ENCODE peak calls at places on chromosome 22, in four cellular contexts. O is GM12878, H is H1, W is K562. F is an unnamed sample.

GRCh38 chr22:38203855-38204497 is 2.2 kb downstream of the MAFF start:
- DNase-seq in H (no peak), W (no peak), O (no peak), F (no peak)

GRCh38 chr22:39177456-39177775 is 24.9 kb upstream of the CBX7 start:
- DNase-seq in H (no peak), O (no peak), W (no peak), F (no peak)

GRCh38 chr22:21657361-21658118 is 8.3 kb upstream of the PPIL2 start:
- DNase-seq in W (peak; percentile 100), H (no peak), O (peak; percentile 39), F (peak; percentile 70)

GRCh38 chr22:36911887-36912661 is 1.4 kb upstream of the CSF2RB start:
- DNase-seq in H (no peak), W (no peak), O (no peak), F (no peak)

GRCh38 chr22:17779286-17780115 is 5.2 kb upstream of the BID start:
- DNase-seq in H (no peak), W (peak; percentile 50), O (peak; percentile 83), F (no peak)

GRCh38 chr22:37430941-37431340 is 3.7 kb upstream of the ELFN2 start:
- DNase-seq in H (no peak), W (no peak), O (no peak), F (no peak)

GRCh38 chr22:27686534-27686933 is 115.0 kb downstream of the MN1 start:
- DNase-seq in W (no peak), H (no peak), O (no peak), F (peak; percentile 39)

GRCh38 chr22:36833073-36833472 is 16.2 kb upstream of the PVALB start:
- DNase-seq in H (no peak), O (peak; percentile 20), W (no peak), F (no peak)

GRCh38 chr22:32745251-32745995 is 56.1 kb upstream of the TIMP3 start:
- DNase-seq in H (peak; percentile 27), W (no peak), O (no peak), F (no peak)

GRCh38 chr22:25700996-25701815 is 40.8 kb upstream of the MYO18B start:
- DNase-seq in H (no peak), W (no peak), O (no peak), F (no peak)

GRCh38 chr22:17120281-17120680 is 879 bp downstream of the TMEM121B start:
- DNase-seq in O (no peak), W (peak; percentile 82), H (peak; percentile 46), F (no peak)

GRCh38 chr22:31753005-31753633 is 700 bp upstream of the DEPDC5 start:
- DNase-seq in W (peak; percentile 45), H (no peak), O (no peak), F (peak; percentile 87)

GRCh38 chr22:41561335-41561734 is 525 bp downstream of the CSDC2 start:
- DNase-seq in W (no peak), H (no peak), O (no peak), F (no peak)

GRCh38 chr22:30906411-30906810 is 62.2 kb downstream of the MORC2 start:
- DNase-seq in O (no peak), H (no peak), W (no peak), F (no peak)

GRCh38 chr22:35367331-35367886 is 13.5 kb upstream of the HMOX1 start:
- DNase-seq in W (no peak), O (peak; percentile 65), H (no peak), F (no peak)

GRCh38 chr22:18156878-18157713 is 7.1 kb downstream of the USP18 start:
- DNase-seq in W (peak; percentile 65), H (peak; percentile 54), O (no peak), F (peak; percentile 64)

GRCh38 chr22:39238561-39238960 is 6.2 kb downstream of the PDGFB start:
- DNase-seq in O (no peak), W (no peak), H (no peak), F (no peak)

GRCh38 chr22:36252754-36253522 is at the start of gene APOL1:
- DNase-seq in O (peak; percentile 62), W (peak; percentile 23), H (no peak), F (peak; percentile 63)

GRCh38 chr22:35971418-35972119 is 57.1 kb downstream of the RBFOX2 start:
- DNase-seq in H (no peak), O (no peak), W (no peak), F (peak; percentile 58)

GRCh38 chr22:36419177-36419911 is 31.6 kb upstream of the MYH9 start:
- DNase-seq in H (no peak), W (peak; percentile 55), O (no peak), F (peak; percentile 100)

GRCh38 chr22:44729391-44730012 is 22.9 kb upstream of the ARHGAP8 start:
- DNase-seq in O (no peak), W (no peak), H (no peak), F (no peak)

GRCh38 chr22:30858976-30859713 is 109.4 kb downstream of the MORC2 start:
- DNase-seq in O (no peak), H (no peak), W (peak; percentile 1), F (no peak)

GRCh38 chr22:21760640-21761039 is 25.0 kb upstream of the YPEL1 start:
- DNase-seq in H (no peak), O (no peak), W (peak; percentile 73), F (no peak)

GRCh38 chr22:31944700-31945477 is 554 bp downstream of the YWHAH start:
- DNase-seq in O (no peak), H (no peak), W (peak; percentile 78), F (no peak)

GRCh38 chr22:48488149-48488551 is 1339.5 kb downstream of the BRD1 start:
- DNase-seq in H (no peak), W (no peak), O (no peak), F (no peak)

GRCh38 chr22:26479792-26480610 is 3.6 kb downstream of the HPS4 start:
- DNase-seq in W (no peak), H (no peak), O (no peak), F (peak; percentile 82)

GRCh38 chr22:31818481-31819392 is 64.9 kb downstream of the DEPDC5 start:
- DNase-seq in H (no peak), O (no peak), W (no peak), F (no peak)

GRCh38 chr22:20957118-20957690 is 9.9 kb upstream of the AIFM3 start:
- DNase-seq in O (no peak), W (no peak), H (no peak), F (no peak)

GRCh38 chr22:22154068-22154467 is 90.5 kb upstream of the VPREB1 start:
- DNase-seq in W (no peak), O (no peak), H (no peak), F (no peak)

GRCh38 chr22:30575011-30575671 is 676 bp upstream of the GAL3ST1 start:
- DNase-seq in O (no peak), W (no peak), H (no peak), F (no peak)

GRCh38 chr22:23521442-23522113 is 58.5 kb downstream of the IGLL1 start:
- DNase-seq in W (peak; percentile 93), O (peak; percentile 11), H (peak; percentile 44), F (peak; percentile 97)

GRCh38 chr22:41787331-41787730 is 13.1 kb upstream of the CCDC134 start:
- DNase-seq in O (no peak), W (no peak), H (no peak), F (no peak)

GRCh38 chr22:20777420-20778177 is 3.7 kb downstream of the SERPIND1 start:
- DNase-seq in H (no peak), O (no peak), W (peak; percentile 97), F (peak; percentile 99)

GRCh38 chr22:23409976-23410375 is 170.1 kb downstream of the IGLL1 start:
- DNase-seq in W (no peak), H (no peak), O (no peak), F (no peak)

GRCh38 chr22:36277482-36278291 is 24.8 kb downstream of the APOL1 start:
- DNase-seq in O (no peak), H (peak; percentile 56), W (peak; percentile 66), F (peak; percentile 61)

GRCh38 chr22:30947163-30947820 is 21.3 kb downstream of the MORC2 start:
- DNase-seq in W (no peak), O (no peak), H (no peak), F (no peak)

GRCh38 chr22:40385041-40385782 is 14.8 kb downstream of the SGSM3 start:
- DNase-seq in H (no peak), W (no peak), O (no peak), F (no peak)

GRCh38 chr22:40391417-40391816 is 21.0 kb downstream of the SGSM3 start:
- DNase-seq in W (no peak), O (no peak), H (no peak), F (no peak)

GRCh38 chr22:40383905-40384304 is 13.5 kb downstream of the SGSM3 start:
- DNase-seq in O (no peak), H (no peak), W (no peak), F (no peak)

GRCh38 chr22:40388231-40388630 is 17.8 kb downstream of the SGSM3 start:
- DNase-seq in W (no peak), H (no peak), O (no peak), F (no peak)

DNA sequence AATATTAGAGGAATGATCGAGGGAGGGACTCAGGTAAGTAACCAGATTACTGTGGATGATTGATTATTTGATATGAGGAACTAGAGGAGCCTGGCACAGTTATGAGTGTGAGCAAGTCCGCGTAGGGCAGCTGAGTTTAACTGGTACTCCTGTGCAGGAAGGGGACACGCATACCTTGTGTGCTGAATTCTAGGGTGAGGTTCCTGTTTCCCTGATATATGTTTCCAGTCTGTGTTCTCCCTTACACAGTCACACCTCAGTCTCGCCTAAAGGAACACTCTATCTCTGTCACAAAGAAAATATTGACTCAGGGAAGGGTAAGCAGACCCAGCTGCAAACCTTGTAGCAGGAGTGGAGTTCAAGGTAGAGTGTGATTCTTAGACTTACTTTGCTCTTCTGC is 17.4 kb downstream of the SGSM3 start:
- DNase-seq in O (no peak), W (no peak), H (no peak), F (peak; percentile 55)
- TF ChIP-seq CREB1 in O (no peak), W (no peak), H (no peak), F (no peak)

GRCh38 chr22:43600265-43600664 is 188.5 kb downstream of the MPPED1 start:
- DNase-seq in O (no peak), W (no peak), H (no peak), F (no peak)
- TF ChIP-seq SRF in O (no peak), W (no peak), H (no peak), F (no peak)

GRCh38 chr22:19756288-19757128 is 4.1 kb upstream of the TBX1 start:
- DNase-seq in H (no peak), W (peak; percentile 99), O (no peak), F (peak; percentile 35)
- TF ChIP-seq HDAC2 in H (no peak), W (peak; percentile 75), O (no peak), F (no peak)

GRCh38 chr22:45735273-45735672 is 63.6 kb downstream of the ATXN10 start:
- DNase-seq in O (no peak), W (no peak), H (no peak), F (no peak)

GRCh38 chr22:45731798-45732495 is 60.3 kb downstream of the ATXN10 start:
- DNase-seq in H (no peak), O (no peak), W (no peak), F (peak; percentile 8)

GRCh38 chr22:45726081-45726480 is 54.4 kb downstream of the ATXN10 start:
- DNase-seq in O (no peak), W (no peak), H (no peak), F (no peak)

GRCh38 chr22:45731041-45731797 is 59.6 kb downstream of the ATXN10 start:
- DNase-seq in H (no peak), O (no peak), W (no peak), F (no peak)
- TF ChIP-seq CREB1 in H (no peak), O (no peak), W (no peak), F (no peak)

F was measured in HepG2.